ENCODE peak calls at places on chromosomes 6 and 20, in eight cellular contexts. G is HCT116, L is ovary, M is stomach, J is esophagus squamous epithelium, C is K562, H is body of pancreas, V is breast epithelium. S is an unnamed sample.

GRCh38 chr6:120620900-120621299 is 713.4 kb downstream of the TBC1D32 start:
- DNase-seq in G (no peak), L (no peak), M (no peak), J (no peak), C (no peak), H (no peak), V (no peak), S (no peak)

GRCh38 chr20:62496525-62497218 is 20.9 kb upstream of the GATA5 start:
- DNase-seq in G (no peak), L (no peak), M (no peak), J (no peak), C (peak; percentile 79), H (no peak), V (no peak), S (peak; percentile 26)

GRCh38 chr6:142760152-142760551 is 184.8 kb downstream of the HIVEP2 start:
- DNase-seq in G (no peak), L (no peak), M (no peak), J (no peak), C (no peak), H (no peak), V (no peak), S (no peak)

GRCh38 chr6:1525364-1526038 is 84.2 kb upstream of the FOXC1 start:
- DNase-seq in G (no peak), L (no peak), M (no peak), J (no peak), C (no peak), H (no peak), V (no peak), S (no peak)

GRCh38 chr6:45112711-45113110 is 215.4 kb upstream of the RUNX2 start:
- DNase-seq in G (no peak), L (no peak), M (no peak), J (no peak), C (no peak), H (no peak), V (no peak), S (no peak)

GRCh38 chr6:25701807-25702206 is 49.8 kb downstream of the SCGN start:
- DNase-seq in G (no peak), L (no peak), M (no peak), J (no peak), C (no peak), H (no peak), V (no peak), S (no peak)

GRCh38 chr20:53303361-53303760 is 290.3 kb downstream of the ZNF217 start:
- DNase-seq in G (no peak), L (no peak), M (no peak), J (no peak), C (peak; percentile 17), H (no peak), V (no peak), S (no peak)

GRCh38 chr6:75666590-75666989 is 64.9 kb downstream of the SENP6 start:
- DNase-seq in G (no peak), L (no peak), M (no peak), J (no peak), C (no peak), H (no peak), V (no peak), S (no peak)

GRCh38 chr20:54139188-54139587 is 34.6 kb downstream of the CYP24A1 start:
- DNase-seq in G (peak; percentile 80), L (no peak), M (no peak), J (no peak), C (no peak), H (no peak), V (no peak), S (no peak)

GRCh38 chr6:56659721-56660373 is 17.2 kb upstream of the DST start:
- DNase-seq in G (no peak), L (no peak), M (no peak), J (no peak), C (no peak), H (no peak), V (no peak), S (no peak)

GRCh38 chr20:52382931-52383330 is 191.4 kb upstream of the ZFP64 start:
- DNase-seq in G (no peak), L (no peak), M (no peak), J (no peak), C (no peak), H (no peak), V (no peak), S (no peak)

GRCh38 chr6:140017470-140017869 is 643.0 kb upstream of the CITED2 start:
- DNase-seq in G (no peak), L (no peak), M (no peak), J (no peak), C (no peak), H (no peak), V (no peak), S (no peak)

GRCh38 chr6:160950507-160950906 is 41.1 kb upstream of the MAP3K4 start:
- DNase-seq in G (no peak), L (no peak), M (peak; percentile 48), J (no peak), C (no peak), H (peak; percentile 26), V (no peak), S (no peak)

GRCh38 chr6:31822038-31822821 is 5.3 kb upstream of the HSPA1B start:
- DNase-seq in G (no peak), L (peak; percentile 90), M (peak; percentile 88), J (peak; percentile 25), C (peak; percentile 96), H (peak; percentile 89), V (peak; percentile 87), S (peak; percentile 92)

GRCh38 chr6:168368971-168369370 is 49.4 kb upstream of the DACT2 start:
- DNase-seq in G (no peak), L (peak; percentile 23), M (no peak), J (no peak), C (no peak), H (no peak), V (no peak), S (no peak)

GRCh38 chr20:4855097-4855496 is 133.4 kb downstream of the PRND start:
- DNase-seq in G (no peak), L (no peak), M (no peak), J (no peak), C (no peak), H (no peak), V (no peak), S (no peak)

GRCh38 chr20:4853787-4854295 is 132.1 kb downstream of the PRND start:
- DNase-seq in G (no peak), L (no peak), M (no peak), J (no peak), C (no peak), H (no peak), V (no peak), S (no peak)

GRCh38 chr20:4853004-4853403 is 131.3 kb downstream of the PRND start:
- DNase-seq in G (no peak), L (no peak), M (no peak), J (no peak), C (no peak), H (no peak), V (no peak), S (no peak)

GRCh38 chr20:4855555-4855954 is 133.8 kb downstream of the PRND start:
- DNase-seq in G (no peak), L (no peak), M (peak; percentile 40), J (no peak), C (no peak), H (no peak), V (no peak), S (no peak)

GRCh38 chr20:4854502-4854901 is 132.8 kb downstream of the PRND start:
- DNase-seq in G (no peak), L (no peak), M (no peak), J (no peak), C (no peak), H (no peak), V (no peak), S (no peak)
- TF ChIP-seq POLR2A in G (no peak), L (no peak), M (no peak), J (no peak), C (no peak), H (no peak), V (no peak), S (no peak)

DNA sequence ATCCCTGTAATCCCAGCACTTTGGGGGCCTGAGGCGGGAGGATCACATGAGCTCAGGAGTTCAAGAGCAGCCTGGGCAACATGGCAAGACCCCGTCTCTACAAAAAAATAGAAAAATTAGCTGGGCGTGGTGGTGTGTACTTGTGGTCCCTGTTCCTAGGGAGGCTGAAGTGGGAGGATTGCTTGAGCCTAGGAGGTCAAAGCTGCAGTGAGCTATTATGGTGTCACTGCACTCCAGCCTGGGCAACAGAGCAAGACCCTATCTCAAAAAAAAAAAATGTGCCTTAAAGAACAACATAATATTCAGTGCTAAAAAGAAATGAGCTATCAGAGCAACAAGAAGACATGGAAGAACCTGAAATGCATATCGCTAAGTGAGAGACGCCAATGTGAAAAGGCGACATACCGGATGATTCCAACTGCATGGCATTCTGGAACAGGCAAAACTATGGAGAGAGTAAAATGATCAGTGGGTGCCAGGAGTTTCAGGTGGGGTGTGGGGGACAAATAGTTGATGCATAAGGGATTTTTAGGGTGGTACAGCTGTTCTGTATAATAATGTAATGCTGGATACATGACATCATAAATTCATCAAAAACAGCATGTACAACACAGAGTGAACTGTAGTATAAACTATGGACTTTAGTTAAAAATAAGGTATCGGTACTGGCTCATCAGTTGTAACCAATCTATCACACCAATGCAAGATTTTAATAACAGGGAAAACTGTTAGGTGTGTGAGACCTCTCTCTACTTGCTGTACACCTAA is 80.8 kb downstream of the GMPR start:
- DNase-seq in G (no peak), L (no peak), M (no peak), J (no peak), C (no peak), H (no peak), V (no peak), S (no peak)
- H3K4me3 ChIP-seq in G (no peak overlapping the region), L (no peak overlapping the region), M (no peak overlapping the region), J (no peak overlapping the region), C (no peak overlapping the region), H (no peak overlapping the region), V (no peak overlapping the region), S (no peak overlapping the region)

GRCh38 chr6:4179960-4180652 is 44.7 kb upstream of the ECI2 start:
- DNase-seq in G (no peak), L (no peak), M (no peak), J (no peak), C (no peak), H (no peak), V (no peak), S (no peak)

GRCh38 chr6:4178737-4179333 is 43.5 kb upstream of the ECI2 start:
- DNase-seq in G (no peak), L (no peak), M (no peak), J (no peak), C (peak; percentile 52), H (no peak), V (no peak), S (no peak)

GRCh38 chr6:4174042-4174441 is 38.7 kb upstream of the ECI2 start:
- DNase-seq in G (no peak), L (no peak), M (no peak), J (no peak), C (no peak), H (no peak), V (no peak), S (no peak)

GRCh38 chr6:4180653-4181255 is 45.4 kb upstream of the ECI2 start:
- DNase-seq in G (peak; percentile 67), L (no peak), M (no peak), J (no peak), C (peak; percentile 64), H (no peak), V (no peak), S (no peak)

GRCh38 chr6:4176907-4177306 is 41.5 kb upstream of the ECI2 start:
- DNase-seq in G (no peak), L (no peak), M (no peak), J (no peak), C (peak; percentile 34), H (no peak), V (no peak), S (no peak)
- H3K27ac ChIP-seq in G (no peak overlapping the region), L (no peak overlapping the region), M (no peak overlapping the region), J (no peak overlapping the region), C (no peak overlapping the region), H (no peak overlapping the region), V (no peak overlapping the region), S (no peak overlapping the region)

GRCh38 chr6:33454009-33454946 is at the start of gene ZBTB9:
- DNase-seq in G (peak; percentile 90), L (peak; percentile 96), M (peak; percentile 98), J (peak; percentile 76), C (peak; percentile 100), H (peak; percentile 96), V (peak; percentile 98), S (peak; percentile 97)
- TF ChIP-seq POLR2A in G (peak; percentile 43), L (peak; percentile 76), M (no peak), J (peak; percentile 90), C (peak; percentile 94), H (peak; percentile 88), V (peak; percentile 34), S (peak; percentile 85)